ENCODE peak calls at places on chromosomes 6 and 20, in four cellular contexts. Q is IMR-90, K is uterus, O is NB4. R is an unnamed sample.

GRCh38 chr6:447381-448165 is 56.0 kb downstream of the IRF4 start:
- DNase-seq in O (no peak), K (no peak), Q (no peak), R (no peak)

GRCh38 chr6:168908166-168908565 is 345.5 kb downstream of the THBS2 start:
- DNase-seq in Q (peak), O (no peak), K (no peak), R (no peak)

GRCh38 chr6:31293343-31293742 is 21.5 kb upstream of the HLA-C start:
- DNase-seq in Q (peak), O (peak), K (no peak), R (no peak)

GRCh38 chr6:113690255-113690956 is 166.7 kb upstream of the MARCKS start:
- DNase-seq in K (no peak), O (peak), Q (peak), R (no peak)

GRCh38 chr6:49145280-49145679 is 317.8 kb downstream of the MMUT start:
- DNase-seq in K (no peak), O (no peak), Q (no peak), R (no peak)

GRCh38 chr20:45347936-45348809 is at the start of gene SDC4:
- DNase-seq in K (peak), Q (peak), O (peak), R (peak)

GRCh38 chr6:123182998-123183397 is 187.0 kb downstream of the CLVS2 start:
- DNase-seq in Q (no peak), K (no peak), O (no peak), R (no peak)

GRCh38 chr20:4066551-4066950 is 51.2 kb upstream of the RNF24 start:
- DNase-seq in K (no peak), Q (no peak), O (peak), R (no peak)

GRCh38 chr6:106557837-106558236 is 71.5 kb downstream of the RTN4IP1 start:
- DNase-seq in Q (no peak), O (peak), K (no peak), R (no peak)

GRCh38 chr6:143755301-143755744 is 77.6 kb downstream of the PHACTR2 start:
- DNase-seq in K (no peak), O (no peak), Q (peak), R (no peak)

GRCh38 chr6:34953084-34954025 is 64.3 kb downstream of the ANKS1A start:
- DNase-seq in O (peak), K (no peak), Q (peak), R (peak)

GRCh38 chr6:152984387-152984872 is 1.6 kb upstream of the FBXO5 start:
- DNase-seq in Q (no peak), K (no peak), O (peak), R (no peak)

GRCh38 chr20:38645980-38646858 is 44.6 kb downstream of the ARHGAP40 start:
- DNase-seq in Q (peak), K (peak), O (peak), R (peak)

GRCh38 chr6:37788259-37788658 is 31.3 kb upstream of the ZFAND3 start:
- DNase-seq in Q (no peak), K (no peak), O (no peak), R (peak)

GRCh38 chr20:61218886-61219480 is 33.1 kb upstream of the CDH4 start:
- DNase-seq in Q (peak), O (no peak), K (no peak), R (no peak)

GRCh38 chr20:6908673-6909072 is 141.2 kb downstream of the BMP2 start:
- DNase-seq in O (no peak), K (no peak), Q (no peak), R (no peak)

GRCh38 chr6:115544765-115545409 is 515.8 kb downstream of the FRK start:
- DNase-seq in K (no peak), O (no peak), Q (no peak), R (no peak)

GRCh38 chr6:124389127-124389526 is 573.1 kb upstream of the RNF217 start:
- DNase-seq in Q (no peak), O (no peak), K (no peak), R (no peak)

GRCh38 chr6:7088076-7088742 is 19.6 kb upstream of the RREB1 start:
- DNase-seq in Q (no peak), K (no peak), O (no peak), R (no peak)

GRCh38 chr20:16518068-16518783 is 55.0 kb downstream of the KIF16B start:
- DNase-seq in Q (peak), K (no peak), O (peak), R (peak)

GRCh38 chr6:144012534-144012933 is 4.5 kb upstream of the PLAGL1 start:
- DNase-seq in O (no peak), Q (peak), K (no peak), R (peak)

GRCh38 chr6:33192671-33193602 is 670 bp upstream of the COL11A2 start:
- DNase-seq in O (no peak), K (peak), Q (no peak), R (no peak)

GRCh38 chr6:166252601-166253000 is 55.6 kb downstream of the PRR18 start:
- DNase-seq in Q (no peak), O (no peak), K (no peak), R (no peak)

GRCh38 chr20:44714701-44715494 is at the start of gene CCN5:
- DNase-seq in O (peak), Q (peak), K (peak), R (peak)

GRCh38 chr20:46721476-46721875 is 12.0 kb downstream of the SLC2A10 start:
- DNase-seq in K (no peak), Q (no peak), O (no peak), R (no peak)

GRCh38 chr6:135270676-135271536 is 89.8 kb downstream of the MYB start:
- DNase-seq in Q (no peak), K (no peak), O (no peak), R (no peak)

GRCh38 chr6:157989541-157990289 is 8.1 kb downstream of the SYNJ2 start:
- DNase-seq in Q (peak), O (peak), K (peak), R (peak)

GRCh38 chr6:69246983-69247382 is 549.8 kb downstream of the LMBRD1 start:
- DNase-seq in Q (no peak), O (no peak), K (no peak), R (no peak)

GRCh38 chr20:24027229-24027628 is 38.6 kb upstream of the GGTLC1 start:
- DNase-seq in O (peak), Q (no peak), K (peak), R (no peak)

GRCh38 chr6:25882066-25882496 is 8.0 kb upstream of the SLC17A3 start:
- DNase-seq in K (peak), O (no peak), Q (no peak), R (no peak)

GRCh38 chr20:6108330-6108729 is 14.5 kb downstream of the FERMT1 start:
- DNase-seq in O (no peak), K (no peak), Q (no peak), R (no peak)

GRCh38 chr6:168968228-168968627 is 285.4 kb downstream of the THBS2 start:
- DNase-seq in Q (peak), O (peak), K (peak), R (no peak)

GRCh38 chr6:75246386-75246785 is 2.8 kb upstream of the COX7A2 start:
- DNase-seq in Q (no peak), K (no peak), O (no peak), R (no peak)

GRCh38 chr6:75244063-75244575 is 518 bp upstream of the COX7A2 start:
- DNase-seq in K (no peak), Q (peak), O (no peak), R (no peak)

DNA sequence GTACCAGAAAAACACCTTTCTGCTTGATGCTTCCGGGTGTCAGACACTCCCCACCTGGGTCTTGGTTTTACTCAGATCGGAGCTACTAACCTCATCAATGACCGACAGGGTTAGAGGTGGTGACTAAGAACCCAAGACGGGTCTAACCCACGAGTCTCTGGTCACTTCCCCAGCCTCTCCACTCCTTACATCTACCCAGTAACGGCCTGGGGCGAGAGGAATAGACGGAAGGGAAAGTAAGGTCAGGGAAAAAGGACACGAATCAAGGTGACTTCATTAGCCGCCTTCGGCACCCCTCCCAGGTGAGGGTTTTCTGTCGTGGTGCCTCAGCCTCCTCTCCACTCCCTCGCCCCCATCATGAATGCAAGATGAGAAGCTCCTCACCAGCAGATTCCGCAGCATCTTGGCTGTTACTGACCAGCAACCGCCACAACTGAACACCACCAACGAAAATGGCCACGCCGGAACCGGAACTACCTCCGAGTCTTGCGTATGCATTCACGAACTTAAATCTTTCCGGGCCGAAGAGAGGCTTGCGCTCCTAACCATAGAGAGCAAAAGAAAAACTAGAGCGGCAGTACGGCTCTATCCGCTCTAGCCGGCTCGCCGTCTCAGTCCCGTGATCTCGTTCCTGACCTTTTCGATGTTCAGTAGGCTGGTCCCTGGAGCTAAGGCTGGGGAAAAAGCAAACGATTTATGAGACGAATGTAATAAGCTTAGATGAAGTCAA is at the start of gene COX7A2:
- DNase-seq in K (peak), O (peak), Q (peak), R (peak)
- TF ChIP-seq POLR2A in K (peak), O (peak), Q (peak), R (peak)

GRCh38 chr6:27159725-27160124 is 87.8 kb upstream of the PRSS16 start:
- DNase-seq in O (no peak), K (no peak), Q (no peak), R (no peak)

GRCh38 chr6:27156874-27157460 is 90.5 kb upstream of the PRSS16 start:
- DNase-seq in K (no peak), O (no peak), Q (no peak), R (no peak)

GRCh38 chr6:27158316-27158643 is 89.2 kb upstream of the PRSS16 start:
- DNase-seq in K (no peak), O (no peak), Q (no peak), R (no peak)

GRCh38 chr6:27154696-27155095 is 92.8 kb upstream of the PRSS16 start:
- DNase-seq in K (no peak), O (no peak), Q (no peak), R (no peak)

GRCh38 chr6:27157461-27158315 is 89.8 kb upstream of the PRSS16 start:
- DNase-seq in K (peak), Q (peak), O (peak), R (no peak)
- TF ChIP-seq POLR2A in K (no peak), Q (no peak), O (no peak), R (no peak)

DNA sequence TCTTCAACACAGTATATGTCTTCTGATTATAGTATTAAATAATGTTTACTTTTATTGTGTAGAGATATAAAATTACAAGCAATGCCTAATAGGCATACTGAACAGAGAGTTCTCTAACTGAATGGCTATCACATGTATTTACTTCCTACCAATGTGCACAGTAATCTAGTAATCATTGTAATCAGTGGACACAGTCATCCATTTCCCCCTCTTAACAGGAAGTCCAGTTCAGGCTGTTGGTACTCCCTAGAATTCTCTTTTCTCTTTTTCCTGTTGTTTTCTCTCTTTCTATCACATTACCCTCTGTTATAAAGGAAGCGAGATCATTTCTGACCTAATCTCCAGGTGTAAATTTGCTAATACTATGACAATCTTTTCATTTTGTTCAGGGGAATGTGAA is 172.5 kb downstream of the HTR1B start:
- DNase-seq in K (no peak), O (no peak), Q (peak), R (no peak)
- TF ChIP-seq POLR2A in K (no peak), O (no peak), Q (no peak), R (no peak)

DNA sequence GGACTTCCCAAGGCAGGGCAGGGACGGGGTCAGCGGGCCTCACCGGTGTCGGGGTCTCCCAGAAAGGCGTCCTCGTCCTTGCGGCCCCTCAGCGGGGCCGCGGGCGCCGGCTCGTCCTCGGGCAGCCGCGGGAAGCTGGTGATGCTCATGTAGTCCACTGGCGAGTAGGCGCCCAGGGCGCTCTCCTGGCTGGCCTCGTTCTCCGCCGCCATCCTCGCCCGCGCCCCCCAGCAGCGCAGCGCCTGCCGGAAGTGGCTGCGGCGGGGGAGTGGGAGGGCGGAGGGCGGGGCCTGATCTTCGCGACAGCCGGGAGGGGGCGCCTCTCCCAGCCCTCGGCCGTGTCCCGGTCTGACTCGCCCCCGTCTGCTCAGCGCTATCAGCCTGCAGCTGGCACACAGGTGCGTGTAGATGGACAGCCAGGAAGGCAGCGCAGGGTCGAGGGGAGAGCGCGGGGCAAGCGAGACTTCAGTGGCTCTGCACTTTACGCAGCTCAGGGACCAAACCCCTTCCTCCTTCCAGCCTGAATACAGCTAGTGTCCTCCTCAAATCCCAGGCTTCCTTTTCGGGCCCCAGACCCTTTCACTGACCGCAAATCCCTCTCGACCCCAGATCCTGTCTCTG is at the start of gene GGT7:
- DNase-seq in Q (peak), O (peak), K (peak), R (peak)
- TF ChIP-seq POLR2A in Q (no peak), O (no peak), K (peak), R (peak)

R was measured in H54.